ENCODE peak calls at places on chromosome 14, in five cellular contexts. L, B, C, N and G are unnamed samples.

GRCh38 chr14:103711516-103712431 is 3.5 kb downstream of the XRCC3 start:
- DNase-seq in L (peak), B (no peak), C (no peak), N (no peak), G (no peak)

GRCh38 chr14:63249112-63249511 is 44.9 kb downstream of the RHOJ start:
- DNase-seq in L (peak), B (no peak), C (no peak), N (no peak), G (no peak)

GRCh38 chr14:42047421-42048045 is 440.9 kb downstream of the LRFN5 start:
- DNase-seq in L (no peak), B (no peak), C (no peak), N (no peak), G (no peak)

GRCh38 chr14:56813143-56813551 is 2.9 kb upstream of the OTX2 start:
- DNase-seq in L (no peak), B (no peak), C (no peak), N (no peak), G (no peak)

GRCh38 chr14:32756173-32756572 is 182.5 kb upstream of the NPAS3 start:
- DNase-seq in L (no peak), B (no peak), C (no peak), N (no peak), G (no peak)

GRCh38 chr14:61403411-61403810 is 82.0 kb downstream of the PRKCH start:
- DNase-seq in L (no peak), B (no peak), C (no peak), N (peak), G (peak)

GRCh38 chr14:102050026-102050405 is 36.8 kb downstream of the HSP90AA1 start:
- DNase-seq in L (no peak), B (no peak), C (no peak), N (no peak), G (no peak)

GRCh38 chr14:28661171-28661772 is 105.3 kb upstream of the FOXG1 start:
- DNase-seq in L (no peak), B (no peak), C (no peak), N (no peak), G (no peak)

GRCh38 chr14:80356413-80356812 is 145.1 kb upstream of the DIO2 start:
- DNase-seq in L (no peak), B (no peak), C (no peak), N (no peak), G (peak)

GRCh38 chr14:87805315-87805723 is 187.7 kb downstream of the GALC start:
- DNase-seq in L (peak), B (peak), C (peak), N (peak), G (peak)

GRCh38 chr14:71586131-71586893 is 345.9 kb upstream of the RGS6 start:
- DNase-seq in L (peak), B (no peak), C (no peak), N (no peak), G (no peak)

GRCh38 chr14:85421166-85421877 is 108.6 kb upstream of the FLRT2 start:
- DNase-seq in L (no peak), B (no peak), C (no peak), N (no peak), G (no peak)

GRCh38 chr14:80973918-80974317 is 18.5 kb downstream of the TSHR start:
- DNase-seq in L (no peak), B (no peak), C (no peak), N (no peak), G (peak)

GRCh38 chr14:71166434-71166833 is 259.2 kb downstream of the PCNX1 start:
- DNase-seq in L (peak), B (no peak), C (no peak), N (no peak), G (peak)

GRCh38 chr14:104289485-104289884 is 151.1 kb downstream of the KIF26A start:
- DNase-seq in L (no peak), B (no peak), C (no peak), N (no peak), G (no peak)

GRCh38 chr14:100428727-100429126 is 105.6 kb downstream of the SLC25A47 start:
- DNase-seq in L (no peak), B (no peak), C (peak), N (no peak), G (no peak)

GRCh38 chr14:54901380-54902142 is 1.1 kb downstream of the GCH1 start:
- DNase-seq in L (no peak), B (no peak), C (peak), N (peak), G (no peak)

GRCh38 chr14:78341827-78342389 is 171.7 kb downstream of the NRXN3 start:
- DNase-seq in L (no peak), B (no peak), C (no peak), N (no peak), G (no peak)

GRCh38 chr14:105944632-105945610 is 418.5 kb downstream of the TMEM121 start:
- DNase-seq in L (no peak), B (peak), C (peak), N (peak), G (peak)

GRCh38 chr14:80624581-80624980 is 317.0 kb downstream of the CEP128 start:
- DNase-seq in L (no peak), B (no peak), C (no peak), N (no peak), G (no peak)

GRCh38 chr14:100121643-100122480 is 37.6 kb downstream of the DEGS2 start:
- DNase-seq in L (no peak), B (no peak), C (no peak), N (no peak), G (no peak)

GRCh38 chr14:26191666-26192065 is 406.2 kb downstream of the NOVA1 start:
- DNase-seq in L (no peak), B (no peak), C (no peak), N (no peak), G (no peak)

GRCh38 chr14:49961270-49962222 is 68.7 kb downstream of the ARF6 start:
- DNase-seq in L (no peak), B (no peak), C (no peak), N (no peak), G (no peak)

GRCh38 chr14:77353469-77354141 is 23.3 kb downstream of the TMED8 start:
- DNase-seq in L (peak), B (no peak), C (no peak), N (no peak), G (no peak)

GRCh38 chr14:91402278-91403068 is 15.1 kb downstream of the CCDC88C start:
- DNase-seq in L (no peak), B (no peak), C (no peak), N (no peak), G (peak)

GRCh38 chr14:63292805-63293204 is 25.9 kb downstream of the GPHB5 start:
- DNase-seq in L (no peak), B (no peak), C (no peak), N (no peak), G (no peak)